ENCODE peak calls at places on chromosomes 2 and 18, in four cellular contexts. W is heart right ventricle, P is foreskin fibroblast, U is A549. T is an unnamed sample.
A peak's percentile ranks its signal among the peaks of the same experiment; 100 is the strongest.

GRCh38 chr18:37630326-37630725 is 64.7 kb upstream of the CELF4 start:
- DNase-seq in P (no peak), U (no peak), W (no peak), T (no peak)

GRCh38 chr18:79260510-79260909 is 135.2 kb upstream of the NFATC1 start:
- DNase-seq in U (no peak), W (no peak), P (no peak), T (no peak)

GRCh38 chr2:211875488-211875887 is 663.1 kb downstream of the ERBB4 start:
- DNase-seq in P (no peak), W (no peak), U (no peak), T (no peak)

GRCh38 chr2:220228310-220229006 is 601.0 kb downstream of the SLC4A3 start:
- DNase-seq in U (peak; percentile 97), P (peak; percentile 98), W (no peak), T (no peak)

GRCh38 chr2:188114014-188114413 is 177.7 kb upstream of the GULP1 start:
- DNase-seq in W (no peak), U (peak; percentile 11), P (peak; percentile 39), T (no peak)

GRCh38 chr2:65019010-65019409 is 29.8 kb downstream of the SLC1A4 start:
- DNase-seq in U (no peak), P (no peak), W (no peak), T (no peak)

GRCh38 chr18:13500891-13501887 is 225.2 kb downstream of the FAM210A start:
- DNase-seq in U (peak; percentile 50), W (peak; percentile 48), P (peak; percentile 10), T (no peak)

GRCh38 chr2:227456772-227457171 is 15.2 kb upstream of the AGFG1 start:
- DNase-seq in W (no peak), P (peak; percentile 63), U (peak; percentile 77), T (no peak)

GRCh38 chr2:181438298-181438697 is 18.9 kb upstream of the ITGA4 start:
- DNase-seq in W (no peak), P (no peak), U (peak; percentile 12), T (peak; percentile 43)

GRCh38 chr18:65056575-65056974 is 694.2 kb upstream of the CDH7 start:
- DNase-seq in P (no peak), U (no peak), W (no peak), T (no peak)

GRCh38 chr18:50879302-50880107 is 587 bp downstream of the ME2 start:
- DNase-seq in W (no peak), U (peak; percentile 38), P (peak; percentile 65), T (peak; percentile 56)

GRCh38 chr2:236863729-236864126 is 222.0 kb upstream of the COPS8 start:
- DNase-seq in U (no peak), P (no peak), W (no peak), T (no peak)

GRCh38 chr2:178344121-178344520 is 106.9 kb downstream of the PRKRA start:
- DNase-seq in W (no peak), U (no peak), P (no peak), T (no peak)

GRCh38 chr18:26574958-26575864 is 26.9 kb upstream of the KCTD1 start:
- DNase-seq in P (peak; percentile 71), W (peak; percentile 32), U (peak; percentile 96), T (peak; percentile 19)

GRCh38 chr2:220347661-220348060 is 720.2 kb downstream of the SLC4A3 start:
- DNase-seq in U (no peak), P (peak; percentile 7), W (no peak), T (no peak)

GRCh38 chr18:77248873-77249582 is 620 bp upstream of the GALR1 start:
- DNase-seq in P (peak; percentile 6), U (no peak), W (no peak), T (no peak)

GRCh38 chr18:54116541-54117257 is 107.8 kb downstream of the MBD2 start:
- DNase-seq in P (peak; percentile 34), W (no peak), U (no peak), T (no peak)

GRCh38 chr2:44628297-44628696 is 266.6 kb downstream of the CAMKMT start:
- DNase-seq in U (no peak), P (no peak), W (no peak), T (no peak)

GRCh38 chr2:109700680-109701274 is 86.6 kb downstream of the SOWAHC start:
- DNase-seq in P (no peak), W (no peak), U (no peak), T (no peak)

GRCh38 chr2:177315303-177315887 is 50.9 kb upstream of the NFE2L2 start:
- DNase-seq in P (no peak), U (no peak), W (no peak), T (no peak)

GRCh38 chr2:190762569-190762968 is 113.7 kb downstream of the NAB1 start:
- DNase-seq in P (no peak), U (no peak), W (no peak), T (no peak)

GRCh38 chr2:58571181-58571852 is 330.2 kb upstream of the FANCL start:
- DNase-seq in W (no peak), P (peak; percentile 86), U (peak; percentile 87), T (peak; percentile 66)

GRCh38 chr2:100650151-100650550 is 87.4 kb downstream of the PDCL3 start:
- DNase-seq in U (no peak), P (no peak), W (no peak), T (no peak)

GRCh38 chr2:235463893-235464292 is 29.9 kb upstream of the AGAP1 start:
- DNase-seq in W (peak; percentile 77), U (no peak), P (no peak), T (no peak)

GRCh38 chr2:187310696-187311095 is 137.4 kb downstream of the CALCRL start:
- DNase-seq in P (peak; percentile 26), W (no peak), U (no peak), T (no peak)

GRCh38 chr2:127700527-127701192 is 637 bp upstream of the SFT2D3 start:
- DNase-seq in U (peak; percentile 91), W (peak; percentile 62), P (no peak), T (peak; percentile 98)

GRCh38 chr2:239246723-239247122 is 154.1 kb downstream of the HDAC4 start:
- DNase-seq in P (no peak), W (no peak), U (no peak), T (no peak)

GRCh38 chr2:75603477-75603876 is 42.7 kb upstream of the EVA1A start:
- DNase-seq in W (no peak), U (no peak), P (peak; percentile 50), T (no peak)

GRCh38 chr18:53997064-53997463 is 227.4 kb downstream of the MBD2 start:
- DNase-seq in U (no peak), W (no peak), P (no peak), T (no peak)

GRCh38 chr18:50649821-50650220 is 89.9 kb downstream of the MAPK4 start:
- DNase-seq in W (peak; percentile 73), U (no peak), P (no peak), T (no peak)

GRCh38 chr2:181780159-181781081 is 100.1 kb upstream of the NEUROD1 start:
- DNase-seq in P (peak; percentile 36), W (no peak), U (peak; percentile 59), T (no peak)

GRCh38 chr2:68762665-68763064 is 28.1 kb downstream of the ARHGAP25 start:
- DNase-seq in U (no peak), W (no peak), P (no peak), T (peak; percentile 59)

GRCh38 chr18:23134780-23135678 is at the start of gene CABLES1:
- DNase-seq in P (peak; percentile 65), U (peak; percentile 59), W (peak; percentile 67), T (peak; percentile 71)

GRCh38 chr18:23136326-23137092 is 1.2 kb downstream of the CABLES1 start:
- DNase-seq in W (peak; percentile 57), P (peak; percentile 49), U (no peak), T (peak; percentile 45)

GRCh38 chr18:23137093-23137640 is 1.9 kb downstream of the CABLES1 start:
- DNase-seq in P (no peak), W (no peak), U (no peak), T (peak; percentile 45)

GRCh38 chr18:23133860-23134779 is 1.2 kb upstream of the CABLES1 start:
- DNase-seq in W (no peak), U (peak; percentile 76), P (no peak), T (peak; percentile 86)

GRCh38 chr18:23135679-23136325 is 517 bp downstream of the CABLES1 start:
- DNase-seq in P (peak; percentile 68), U (no peak), W (peak; percentile 53), T (peak; percentile 53)
- H3K4me3 ChIP-seq in P (peak overlapping the region; percentile 58), U (peak overlapping the region; percentile 85), W (peak overlapping the region; percentile 66), T (peak overlapping the region; percentile 91)

DNA sequence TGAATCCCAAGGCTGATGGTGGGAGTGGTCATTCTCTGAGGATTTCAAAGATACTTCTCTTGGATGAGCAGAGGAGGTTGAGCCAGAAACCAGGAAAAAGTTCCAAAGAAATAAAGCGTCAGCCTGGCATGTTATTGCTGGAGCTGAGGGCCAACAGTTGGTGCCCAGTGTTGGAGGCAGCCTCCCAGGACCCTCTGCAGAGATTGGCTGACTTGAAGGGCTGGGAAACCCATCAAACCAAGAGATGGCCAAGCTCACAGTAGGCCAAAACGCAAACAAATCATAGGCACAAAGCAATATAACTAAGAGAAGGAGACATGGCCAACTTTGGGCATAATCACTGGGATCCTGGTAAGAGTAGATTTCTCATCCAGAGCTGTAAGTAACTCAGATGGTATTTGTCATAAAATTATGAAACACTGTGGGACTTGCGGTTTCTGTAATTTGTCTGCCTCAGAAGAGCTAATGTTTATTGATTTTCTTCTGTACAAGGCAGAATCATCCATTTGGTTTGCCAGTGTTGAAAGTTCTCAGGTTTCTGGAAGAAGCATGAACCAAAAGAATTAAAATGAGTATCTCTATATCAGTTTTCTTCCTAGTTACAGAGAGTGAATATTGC is 108.3 kb downstream of the ATL2 start:
- DNase-seq in U (no peak), W (no peak), P (peak; percentile 52), T (no peak)
- H3K4me3 ChIP-seq in U (no peak overlapping the region), W (no peak overlapping the region), P (no peak overlapping the region), T (no peak overlapping the region)

GRCh38 chr2:176071330-176072291 is 12.2 kb downstream of the EVX2 start:
- DNase-seq in P (no peak), U (no peak), W (no peak), T (no peak)
- H3K4me3 ChIP-seq in P (no peak overlapping the region), U (no peak overlapping the region), W (no peak overlapping the region), T (no peak overlapping the region)

GRCh38 chr2:231927566-231927890 is 1.3 kb upstream of the NPPC start:
- DNase-seq in U (no peak), W (no peak), P (no peak), T (no peak)
- H3K4me3 ChIP-seq in U (no peak overlapping the region), W (no peak overlapping the region), P (no peak overlapping the region), T (no peak overlapping the region)

DNA sequence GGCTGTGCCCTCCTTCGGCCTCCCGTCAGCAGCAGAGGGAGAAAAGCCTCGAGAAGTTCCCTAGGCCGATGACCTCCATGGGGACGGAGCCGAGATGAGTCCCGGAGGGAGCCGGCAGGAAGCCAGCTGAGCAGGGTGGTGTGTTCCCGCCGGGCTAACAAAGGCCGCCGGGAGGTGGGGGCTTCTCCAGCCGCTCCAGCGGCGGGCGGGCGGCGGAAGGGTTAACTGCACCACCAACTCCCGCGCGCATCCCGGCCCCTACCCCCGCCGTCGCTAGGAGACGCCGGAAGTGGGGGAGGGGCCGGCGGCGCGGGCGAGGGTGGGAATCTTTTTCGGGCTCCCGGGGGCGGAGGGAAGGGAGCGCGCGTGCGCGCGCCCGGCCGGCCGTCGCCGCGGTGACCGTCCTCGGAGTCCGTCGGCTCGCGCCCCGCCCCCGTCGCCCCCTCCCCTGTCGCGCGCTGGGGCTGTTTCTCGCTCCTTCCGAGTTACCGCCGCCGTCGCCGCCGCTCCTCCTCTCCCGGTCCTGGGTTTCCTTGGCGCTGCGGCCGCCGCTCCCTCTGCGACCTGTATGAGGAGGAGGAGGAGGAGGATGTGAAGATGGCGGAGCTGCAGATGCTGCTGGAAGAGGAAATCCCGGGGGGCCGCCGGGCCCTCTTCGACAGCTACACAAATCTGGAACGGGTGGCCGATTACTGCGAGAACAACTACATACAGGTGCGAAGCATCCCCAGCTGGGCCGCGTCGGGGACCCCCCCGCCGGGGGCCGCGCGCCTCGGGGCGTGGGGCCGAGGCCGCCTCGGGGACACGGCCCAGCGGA is at the start of gene ABI2:
- DNase-seq in W (peak; percentile 90), P (peak; percentile 92), U (peak; percentile 85), T (peak; percentile 83)
- H3K4me3 ChIP-seq in W (peak within 1 kb of the TSS; percentile 98), P (peak within 1 kb of the TSS; percentile 66), U (peak within 1 kb of the TSS; percentile 76), T (peak within 1 kb of the TSS; percentile 67)

T was measured in GM12865.